ENCODE peak calls at places on chromosomes 5 and 9, in eight cellular contexts. L is astrocyte of the hippocampus, K is AG08396, E is left lung, X is fibroblast of mammary gland, F is BJ, V is nephron progenitor cell, N is left lobe of liver. O is an unnamed sample.

GRCh38 chr5:68459500-68460139 is 244.1 kb downstream of the PIK3R1 start:
- DNase-seq in L (no peak), K (no peak), E (no peak), X (no peak), F (no peak), V (no peak), N (no peak), O (no peak)

GRCh38 chr5:42614509-42614908 is 142.1 kb upstream of the CCDC152 start:
- DNase-seq in L (peak; percentile 35), K (no peak), E (no peak), X (peak; percentile 73), F (no peak), V (no peak), N (no peak), O (peak; percentile 9)

GRCh38 chr5:179137643-179138567 is 77.7 kb downstream of the ZNF354C start:
- DNase-seq in L (no peak), K (no peak), E (no peak), X (no peak), F (no peak), V (no peak), N (no peak), O (no peak)

GRCh38 chr5:33781286-33781685 is 110.5 kb downstream of the ADAMTS12 start:
- DNase-seq in L (peak; percentile 64), K (peak; percentile 52), E (no peak), X (peak; percentile 95), F (peak; percentile 29), V (no peak), N (no peak), O (peak; percentile 57)

GRCh38 chr5:62791059-62791458 is 212.4 kb downstream of the LRRC70 start:
- DNase-seq in L (peak; percentile 24), K (no peak), E (no peak), X (peak; percentile 6), F (no peak), V (no peak), N (no peak), O (peak; percentile 6)

GRCh38 chr5:14263700-14264099 is 120.6 kb downstream of the TRIO start:
- DNase-seq in L (no peak), K (no peak), E (no peak), X (no peak), F (no peak), V (no peak), N (no peak), O (no peak)

GRCh38 chr9:136585531-136586120 is 39.8 kb upstream of the NOTCH1 start:
- DNase-seq in L (no peak), K (no peak), E (no peak), X (no peak), F (no peak), V (no peak), N (no peak), O (no peak)

GRCh38 chr5:8845316-8845715 is 700.6 kb downstream of the SEMA5A start:
- DNase-seq in L (no peak), K (peak; percentile 64), E (no peak), X (peak; percentile 86), F (no peak), V (no peak), N (no peak), O (no peak)

GRCh38 chr9:126614088-126614454 is 343 bp downstream of the LMX1B start:
- DNase-seq in L (no peak), K (no peak), E (no peak), X (no peak), F (no peak), V (peak; percentile 72), N (no peak), O (no peak)

GRCh38 chr5:143229426-143229895 is 174.0 kb downstream of the NR3C1 start:
- DNase-seq in L (no peak), K (no peak), E (no peak), X (no peak), F (no peak), V (no peak), N (no peak), O (no peak)

GRCh38 chr9:859251-859650 is 17.8 kb downstream of the DMRT1 start:
- DNase-seq in L (no peak), K (no peak), E (no peak), X (no peak), F (no peak), V (no peak), N (no peak), O (no peak)

GRCh38 chr5:101473483-101473882 is 570.4 kb upstream of the ST8SIA4 start:
- DNase-seq in L (peak; percentile 13), K (no peak), E (no peak), X (peak; percentile 62), F (no peak), V (no peak), N (no peak), O (peak; percentile 4)

GRCh38 chr5:134527156-134527960 is 1.9 kb downstream of the JADE2 start:
- DNase-seq in L (peak; percentile 95), K (peak; percentile 91), E (peak; percentile 84), X (peak; percentile 89), F (peak; percentile 52), V (peak; percentile 87), N (peak; percentile 86), O (no peak)

GRCh38 chr5:133220851-133221674 is 169.2 kb downstream of the HSPA4 start:
- DNase-seq in L (no peak), K (peak; percentile 50), E (no peak), X (no peak), F (no peak), V (no peak), N (no peak), O (no peak)

GRCh38 chr5:136132087-136132486 is 558 bp upstream of the SMAD5 start:
- DNase-seq in L (no peak), K (peak; percentile 10), E (peak; percentile 33), X (no peak), F (no peak), V (peak; percentile 7), N (peak; percentile 47), O (no peak)

GRCh38 chr9:121827251-121827967 is 176.0 kb downstream of the DAB2IP start:
- DNase-seq in L (no peak), K (no peak), E (no peak), X (no peak), F (no peak), V (no peak), N (no peak), O (no peak)

GRCh38 chr9:16119861-16120641 is 567.2 kb downstream of the CCDC171 start:
- DNase-seq in L (peak; percentile 77), K (no peak), E (no peak), X (peak; percentile 30), F (no peak), V (no peak), N (no peak), O (peak; percentile 53)

GRCh38 chr9:129406278-129407225 is 214.3 kb downstream of the C9orf50 start:
- DNase-seq in L (no peak), K (no peak), E (no peak), X (no peak), F (no peak), V (no peak), N (no peak), O (no peak)

GRCh38 chr5:93571111-93571977 is 9.7 kb downstream of the NR2F1-AS1 start:
- DNase-seq in L (no peak), K (peak; percentile 4), E (no peak), X (no peak), F (no peak), V (no peak), N (no peak), O (no peak)

GRCh38 chr9:35981704-35982103 is 23.8 kb upstream of the OR2S2 start:
- DNase-seq in L (no peak), K (no peak), E (no peak), X (no peak), F (no peak), V (peak; percentile 12), N (no peak), O (no peak)

GRCh38 chr5:83277154-83277553 is 194.4 kb upstream of the VCAN start:
- DNase-seq in L (no peak), K (no peak), E (no peak), X (no peak), F (no peak), V (no peak), N (no peak), O (no peak)

GRCh38 chr5:29054282-29054681 is 2015.9 kb upstream of the CDH9 start:
- DNase-seq in L (no peak), K (no peak), E (no peak), X (no peak), F (no peak), V (no peak), N (no peak), O (no peak)

GRCh38 chr9:94084314-94084713 is at the start of gene PTPDC1:
- DNase-seq in L (peak; percentile 83), K (peak; percentile 55), E (no peak), X (peak; percentile 75), F (peak; percentile 32), V (peak; percentile 41), N (no peak), O (no peak)

GRCh38 chr9:37283730-37284235 is 138.7 kb upstream of the GRHPR start:
- DNase-seq in L (peak; percentile 79), K (peak; percentile 31), E (no peak), X (peak; percentile 73), F (peak; percentile 18), V (no peak), N (no peak), O (peak; percentile 46)

GRCh38 chr9:107067715-107068416 is 204.9 kb downstream of the ZNF462 start:
- DNase-seq in L (no peak), K (no peak), E (no peak), X (no peak), F (no peak), V (no peak), N (no peak), O (no peak)

GRCh38 chr5:117812866-117813265 is 1175.5 kb downstream of the DTWD2 start:
- DNase-seq in L (peak; percentile 16), K (no peak), E (no peak), X (no peak), F (no peak), V (no peak), N (no peak), O (no peak)

GRCh38 chr5:127820910-127821553 is 117.8 kb downstream of the CCDC192 start:
- DNase-seq in L (peak; percentile 46), K (no peak), E (no peak), X (peak; percentile 74), F (peak; percentile 62), V (no peak), N (no peak), O (peak; percentile 71)

GRCh38 chr5:86565197-86565789 is 52.4 kb upstream of the COX7C start:
- DNase-seq in L (no peak), K (no peak), E (no peak), X (no peak), F (no peak), V (no peak), N (no peak), O (no peak)

GRCh38 chr5:53507013-53507412 is 26.6 kb downstream of the FST start:
- DNase-seq in L (no peak), K (no peak), E (no peak), X (no peak), F (no peak), V (no peak), N (no peak), O (no peak)

GRCh38 chr9:136625101-136626065 is 37.3 kb upstream of the EGFL7 start:
- DNase-seq in L (peak; percentile 80), K (peak; percentile 82), E (peak; percentile 72), X (peak; percentile 51), F (no peak), V (peak; percentile 7), N (peak; percentile 98), O (no peak)

GRCh38 chr9:81787747-81788632 is 98.6 kb upstream of the TLE1 start:
- DNase-seq in L (peak; percentile 94), K (peak; percentile 78), E (peak; percentile 37), X (peak; percentile 93), F (peak; percentile 79), V (no peak), N (no peak), O (peak; percentile 74)

O was measured in epithelial cell of proximal tubule.